ENCODE peak calls at places on chromosomes 3 and 15, in four cellular contexts. K is progenitor cell of endocrine pancreas; V is SHP77; Z is CD4-positive, alpha-beta T cell. S is an unnamed sample.

GRCh38 chr3:183100376-183100775 is 1.1 kb upstream of the MCCC1 start:
- DNase-seq in K (no peak), V (no peak), Z (no peak), S (no peak)

GRCh38 chr3:40720863-40721262 is 196.1 kb downstream of the ZNF621 start:
- DNase-seq in K (no peak), V (no peak), Z (no peak), S (no peak)

GRCh38 chr3:157452097-157452496 is 15.4 kb downstream of the PTX3 start:
- DNase-seq in K (no peak), V (no peak), Z (no peak), S (no peak)

GRCh38 chr3:170277833-170278586 is 55.8 kb downstream of the PRKCI start:
- DNase-seq in K (no peak), V (no peak), Z (no peak), S (no peak)

GRCh38 chr3:124770341-124771082 is 40.3 kb downstream of the UMPS start:
- DNase-seq in K (no peak), V (peak; percentile 60), Z (no peak), S (no peak)

GRCh38 chr3:137163241-137163916 is 205.6 kb downstream of the IL20RB start:
- DNase-seq in K (no peak), V (no peak), Z (no peak), S (no peak)

GRCh38 chr3:111761309-111761795 is 97.7 kb upstream of the PHLDB2 start:
- DNase-seq in K (no peak), V (no peak), Z (no peak), S (no peak)

GRCh38 chr15:75836953-75837321 is 6.3 kb upstream of the UBE2Q2 start:
- DNase-seq in K (no peak), V (no peak), Z (peak; percentile 36), S (no peak)

GRCh38 chr15:62957130-62957529 is 85.4 kb upstream of the TPM1 start:
- DNase-seq in K (no peak), V (no peak), Z (no peak), S (no peak)

GRCh38 chr15:67433495-67434099 is 87.3 kb upstream of the C15orf61 start:
- DNase-seq in K (no peak), V (no peak), Z (peak; percentile 8), S (peak; percentile 26)

GRCh38 chr3:58206406-58207011 is 4.3 kb downstream of the DNASE1L3 start:
- DNase-seq in K (no peak), V (no peak), Z (no peak), S (no peak)

GRCh38 chr3:188687389-188687788 is 484.4 kb upstream of the TPRG1 start:
- DNase-seq in K (no peak), V (no peak), Z (no peak), S (no peak)

GRCh38 chr3:77326586-77326985 is 286.7 kb downstream of the ROBO2 start:
- DNase-seq in K (no peak), V (no peak), Z (no peak), S (no peak)

GRCh38 chr3:43624619-43625305 is 3.0 kb upstream of the ANO10 start:
- DNase-seq in K (no peak), V (no peak), Z (no peak), S (no peak)

GRCh38 chr3:66428733-66429132 is 72.1 kb downstream of the LRIG1 start:
- DNase-seq in K (no peak), V (peak; percentile 88), Z (no peak), S (no peak)

GRCh38 chr15:70584838-70585706 is 178.3 kb downstream of the UACA start:
- DNase-seq in K (peak; percentile 71), V (no peak), Z (peak; percentile 48), S (no peak)

GRCh38 chr3:107710851-107711250 is 188.1 kb downstream of the BBX start:
- DNase-seq in K (no peak), V (no peak), Z (no peak), S (no peak)

GRCh38 chr3:119469378-119470189 is 821 bp downstream of the POGLUT1 start:
- DNase-seq in K (no peak), V (peak; percentile 15), Z (no peak), S (no peak)

GRCh38 chr3:118884748-118885206 is 149.9 kb downstream of the IGSF11 start:
- DNase-seq in K (peak; percentile 56), V (peak; percentile 29), Z (peak; percentile 78), S (peak; percentile 54)

GRCh38 chr15:60062826-60063225 is 58.7 kb downstream of the FOXB1 start:
- DNase-seq in K (no peak), V (no peak), Z (no peak), S (no peak)

GRCh38 chr3:100500320-100500880 is 8.0 kb downstream of the TMEM45A start:
- DNase-seq in K (no peak), V (no peak), Z (no peak), S (no peak)

GRCh38 chr15:63752075-63752684 is 81.6 kb downstream of the HERC1 start:
- DNase-seq in K (no peak), V (peak; percentile 6), Z (peak; percentile 15), S (peak; percentile 56)

GRCh38 chr15:73870700-73871408 is 2.5 kb upstream of the TBC1D21 start:
- DNase-seq in K (no peak), V (no peak), Z (no peak), S (no peak)

GRCh38 chr3:186277268-186277909 is 84.6 kb downstream of the DGKG start:
- DNase-seq in K (no peak), V (no peak), Z (no peak), S (no peak)

GRCh38 chr3:47475570-47476329 is at the start of gene SCAP:
- DNase-seq in K (peak; percentile 94), V (peak; percentile 81), Z (peak; percentile 96), S (peak; percentile 96)

S was measured in memory B cell.